ENCODE peak calls at places on chromosomes 11 and 22, in five cellular contexts. G, U, C, L and J are unnamed samples.

GRCh38 chr11:73185680-73186293 is 32.3 kb upstream of the P2RY2 start:
- DNase-seq in L (no peak), C (no peak), U (peak; percentile 69), G (no peak), J (no peak)

GRCh38 chr11:73983764-73984543 is 1.3 kb upstream of the UCP2 start:
- DNase-seq in U (no peak), C (no peak), G (no peak), L (no peak), J (no peak)

GRCh38 chr22:27996981-27997380 is 77.9 kb upstream of the PITPNB start:
- DNase-seq in L (no peak), G (no peak), C (no peak), U (no peak), J (no peak)

GRCh38 chr11:47552086-47552580 is 799 bp downstream of the CELF1 start:
- DNase-seq in G (peak; percentile 41), C (peak; percentile 51), L (no peak), U (peak; percentile 52), J (no peak)

GRCh38 chr11:78499971-78500370 is 74.7 kb downstream of the NARS2 start:
- DNase-seq in L (no peak), U (peak; percentile 52), G (no peak), C (no peak), J (no peak)

GRCh38 chr22:49992921-49993648 is 19.5 kb downstream of the IL17REL start:
- DNase-seq in U (peak; percentile 43), G (peak; percentile 87), L (peak; percentile 82), C (peak; percentile 91), J (peak; percentile 91)

GRCh38 chr11:106917973-106918372 is 100.3 kb downstream of the GUCY1A2 start:
- DNase-seq in U (peak; percentile 0), L (no peak), C (no peak), G (no peak), J (no peak)

GRCh38 chr11:574632-575323 is 1.5 kb upstream of the PHRF1 start:
- DNase-seq in C (no peak), G (no peak), U (no peak), L (no peak), J (no peak)

GRCh38 chr22:22164541-22165272 is 79.9 kb upstream of the VPREB1 start:
- DNase-seq in L (no peak), C (peak; percentile 34), G (no peak), U (no peak), J (no peak)

GRCh38 chr11:36352919-36353318 is 56.8 kb downstream of the PRR5L start:
- DNase-seq in C (no peak), G (no peak), L (no peak), U (no peak), J (no peak)

GRCh38 chr22:20438066-20438677 is 547 bp upstream of the SCARF2 start:
- DNase-seq in G (no peak), C (peak; percentile 88), L (no peak), U (peak; percentile 45), J (no peak)

GRCh38 chr11:83392556-83392955 is 106.4 kb upstream of the CCDC90B start:
- DNase-seq in L (no peak), G (no peak), U (no peak), C (no peak), J (no peak)

GRCh38 chr22:42992886-42993479 is 22.0 kb downstream of the PACSIN2 start:
- DNase-seq in G (no peak), U (no peak), L (no peak), C (no peak), J (no peak)

GRCh38 chr22:23673826-23674690 is 16.8 kb upstream of the RGL4 start:
- DNase-seq in C (peak; percentile 74), G (peak; percentile 20), U (no peak), L (no peak), J (no peak)

GRCh38 chr11:125348704-125349635 is 147.1 kb downstream of the FEZ1 start:
- DNase-seq in C (peak; percentile 92), G (peak; percentile 53), U (peak; percentile 19), L (peak; percentile 59), J (peak; percentile 74)

GRCh38 chr11:66429983-66430602 is 8.6 kb downstream of the MRPL11 start:
- DNase-seq in C (peak; percentile 88), U (peak; percentile 67), L (peak; percentile 71), G (peak; percentile 57), J (peak; percentile 89)

GRCh38 chr11:120303004-120303637 is 22.0 kb upstream of the TLCD5 start:
- DNase-seq in U (peak; percentile 80), L (peak; percentile 48), G (peak; percentile 10), C (peak; percentile 72), J (no peak)

GRCh38 chr11:120977470-120977869 is 46.4 kb upstream of the TBCEL start:
- DNase-seq in U (peak; percentile 10), L (no peak), C (no peak), G (no peak), J (no peak)

GRCh38 chr22:27866136-27867091 is 52.6 kb downstream of the PITPNB start:
- DNase-seq in U (peak; percentile 99), C (no peak), L (no peak), G (no peak), J (no peak)

GRCh38 chr11:120197254-120197891 is 13.5 kb upstream of the OAF start:
- DNase-seq in G (no peak), L (no peak), C (peak; percentile 87), U (no peak), J (no peak)

GRCh38 chr22:22446527-22446926 is 62.0 kb downstream of the ZNF280B start:
- DNase-seq in L (no peak), G (no peak), C (no peak), U (no peak), J (no peak)

GRCh38 chr22:19691721-19692341 is 22.5 kb upstream of the SEPTIN5 start:
- DNase-seq in U (peak; percentile 61), C (peak; percentile 77), G (no peak), L (no peak), J (no peak)